ENCODE peak calls at places on chromosomes 5 and 9, in ten cellular contexts. U, O, I, Z, V, F, R, G, E and W are unnamed samples.

GRCh38 chr9:42275141-42275540 is 91.7 kb downstream of the SPATA31A6 start:
- DNase-seq in O (no peak), U (no peak), V (no peak), G (no peak), F (no peak), E (no peak), R (no peak), Z (no peak), I (no peak), W (no peak)

GRCh38 chr5:74304536-74304935 is 336.0 kb downstream of the ENC1 start:
- DNase-seq in U (no peak), F (no peak), V (no peak), Z (no peak), E (no peak), R (no peak), I (no peak), G (no peak), O (no peak), W (no peak)

GRCh38 chr9:30103647-30104394 is 2280.6 kb upstream of the ACO1 start:
- DNase-seq in F (no peak), Z (no peak), E (no peak), G (no peak), U (no peak), O (no peak), I (no peak), R (no peak), V (no peak), W (no peak)

GRCh38 chr5:73066466-73066865 is 53.9 kb upstream of the TMEM171 start:
- DNase-seq in U (no peak), G (peak; percentile 89), V (no peak), R (no peak), I (no peak), O (no peak), F (peak; percentile 19), E (no peak), Z (no peak), W (no peak)

GRCh38 chr9:85941966-85942912 is 1.3 kb downstream of the NAA35 start:
- DNase-seq in V (no peak), G (no peak), R (no peak), U (no peak), E (no peak), O (no peak), I (no peak), F (peak; percentile 24), Z (peak; percentile 42), W (no peak)

GRCh38 chr9:99356512-99356971 is 134.5 kb downstream of the SEC61B start:
- DNase-seq in E (no peak), I (peak; percentile 77), U (no peak), G (no peak), O (no peak), F (no peak), V (peak; percentile 84), R (peak; percentile 68), Z (no peak), W (peak; percentile 53)

GRCh38 chr5:75601996-75602395 is 9.3 kb upstream of the ANKDD1B start:
- DNase-seq in U (no peak), E (no peak), R (no peak), I (no peak), Z (no peak), V (no peak), F (no peak), G (peak; percentile 97), O (no peak), W (no peak)

GRCh38 chr5:39167973-39168345 is 51.4 kb downstream of the FYB1 start:
- DNase-seq in R (no peak), F (no peak), U (no peak), V (no peak), G (no peak), O (no peak), I (no peak), E (no peak), Z (no peak), W (no peak)

GRCh38 chr9:110192531-110193326 is 15.2 kb downstream of the C9orf152 start:
- DNase-seq in G (peak; percentile 78), Z (peak; percentile 35), V (no peak), O (no peak), R (peak; percentile 76), F (no peak), E (no peak), U (peak; percentile 66), I (no peak), W (no peak)

GRCh38 chr9:110199643-110200042 is 8.3 kb downstream of the C9orf152 start:
- DNase-seq in U (peak; percentile 4), E (no peak), R (no peak), Z (peak; percentile 41), G (no peak), O (no peak), F (no peak), V (no peak), I (no peak), W (no peak)

GRCh38 chr9:110202232-110202631 is 5.7 kb downstream of the C9orf152 start:
- DNase-seq in F (no peak), R (no peak), G (no peak), Z (peak; percentile 45), V (no peak), I (no peak), U (peak; percentile 38), O (no peak), E (no peak), W (no peak)

GRCh38 chr9:110197330-110198187 is 10.4 kb downstream of the C9orf152 start:
- DNase-seq in Z (peak; percentile 77), U (no peak), G (no peak), E (no peak), R (no peak), O (no peak), I (no peak), V (no peak), F (no peak), W (no peak)

DNA sequence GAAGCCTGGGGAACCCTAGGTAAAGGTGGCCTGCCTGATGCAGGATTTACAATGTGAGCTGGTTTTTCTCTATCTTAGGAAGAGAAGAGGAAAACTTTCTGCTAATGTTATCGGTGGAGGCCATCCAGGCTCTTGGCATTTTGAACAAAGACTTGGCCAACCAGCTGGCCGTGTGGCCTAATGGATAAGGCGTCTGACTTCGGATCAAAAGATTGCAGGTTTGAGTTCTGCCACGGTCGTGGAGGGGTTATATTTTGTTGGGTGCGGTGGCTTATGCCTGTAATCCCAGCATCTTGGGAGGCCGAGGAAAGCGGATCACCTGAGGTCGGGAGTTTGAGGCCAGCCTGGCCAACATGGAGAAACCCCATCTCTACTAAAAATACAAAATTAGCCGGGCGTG is 9.6 kb downstream of the C9orf152 start:
- DNase-seq in V (no peak), F (no peak), U (peak; percentile 8), Z (no peak), I (no peak), O (peak; percentile 73), R (no peak), G (no peak), E (no peak), W (no peak)
- H3K4me3 ChIP-seq in V (no peak overlapping the region), F (no peak overlapping the region), U (no peak overlapping the region), Z (no peak overlapping the region), I (no peak overlapping the region), O (no peak overlapping the region), R (no peak overlapping the region), G (no peak overlapping the region), E (no peak overlapping the region), W (no peak overlapping the region)

GRCh38 chr9:116317503-116317902 is 163.9 kb downstream of the PAPPA start:
- DNase-seq in U (no peak), F (no peak), I (no peak), G (no peak), E (no peak), R (no peak), O (no peak), V (no peak), Z (no peak), W (no peak)

GRCh38 chr9:116320180-116320799 is 166.7 kb downstream of the PAPPA start:
- DNase-seq in V (no peak), U (no peak), F (no peak), R (no peak), Z (no peak), E (no peak), O (no peak), G (no peak), I (peak; percentile 54), W (peak; percentile 62)

GRCh38 chr9:116318463-116319271 is 165.1 kb downstream of the PAPPA start:
- DNase-seq in E (no peak), U (no peak), V (no peak), O (no peak), F (no peak), I (peak; percentile 74), G (peak; percentile 84), R (peak; percentile 88), Z (peak; percentile 17), W (peak; percentile 43)

GRCh38 chr9:116322521-116322920 is 168.9 kb downstream of the PAPPA start:
- DNase-seq in U (no peak), G (peak; percentile 35), I (no peak), F (no peak), R (no peak), Z (no peak), O (no peak), V (no peak), E (no peak), W (no peak)

GRCh38 chr9:116319480-116319879 is 165.9 kb downstream of the PAPPA start:
- DNase-seq in E (no peak), Z (no peak), I (no peak), R (no peak), G (no peak), O (no peak), U (no peak), V (no peak), F (no peak), W (no peak)
- H3K27ac ChIP-seq in E (no peak overlapping the region), Z (no peak overlapping the region), I (no peak overlapping the region), R (no peak overlapping the region), G (no peak overlapping the region), O (no peak overlapping the region), U (no peak overlapping the region), V (no peak overlapping the region), F (no peak overlapping the region), W (peak overlapping the region; percentile 77)

GRCh38 chr9:19379283-19379682 is 753 bp downstream of the RPS6 start:
- DNase-seq in E (no peak), V (no peak), F (no peak), Z (no peak), U (no peak), O (no peak), I (no peak), G (no peak), R (no peak), W (no peak)

GRCh38 chr9:19378154-19378553 is 1.9 kb downstream of the RPS6 start:
- DNase-seq in G (no peak), I (no peak), R (no peak), Z (no peak), V (no peak), F (no peak), O (no peak), E (no peak), U (no peak), W (no peak)

GRCh38 chr9:19375536-19375935 is 4.5 kb downstream of the RPS6 start:
- DNase-seq in F (no peak), I (no peak), G (peak; percentile 58), E (no peak), V (no peak), R (no peak), O (no peak), U (no peak), Z (no peak), W (no peak)

GRCh38 chr9:19378647-19379046 is 1.4 kb downstream of the RPS6 start:
- DNase-seq in O (no peak), E (no peak), Z (no peak), G (no peak), F (no peak), R (no peak), V (no peak), I (no peak), U (no peak), W (no peak)

GRCh38 chr9:19376931-19377330 is 3.1 kb downstream of the RPS6 start:
- DNase-seq in U (no peak), I (no peak), G (no peak), V (no peak), O (no peak), F (no peak), Z (no peak), R (no peak), E (no peak), W (no peak)
- H3K4me3 ChIP-seq in U (no peak overlapping the region), I (no peak overlapping the region), G (no peak overlapping the region), V (no peak overlapping the region), O (no peak overlapping the region), F (peak overlapping the region; percentile 51), Z (no peak overlapping the region), R (no peak overlapping the region), E (no peak overlapping the region), W (no peak overlapping the region)

GRCh38 chr9:70586506-70586905 is 172.0 kb upstream of the KLF9 start:
- DNase-seq in I (no peak), V (no peak), E (no peak), R (no peak), U (peak; percentile 44), G (no peak), Z (no peak), F (no peak), O (no peak), W (no peak)
- H3K27ac ChIP-seq in I (no peak overlapping the region), V (peak overlapping the region; percentile 42), E (peak overlapping the region; percentile 77), R (peak overlapping the region; percentile 91), U (peak overlapping the region; percentile 91), G (no peak overlapping the region), Z (no peak overlapping the region), F (no peak overlapping the region), O (no peak overlapping the region), W (peak overlapping the region; percentile 91)